ENCODE peak calls at places on chromosomes 4 and X, in six cellular contexts. G, V, U, D, K and P are unnamed samples.

GRCh38 chr4:139455187-139455586 is 1.3 kb downstream of the RAB33B start:
- DNase-seq in G (no peak), V (no peak), U (no peak), D (no peak), K (no peak), P (peak)

GRCh38 chrX:23383411-23383810 is 48.8 kb downstream of the PTCHD1 start:
- DNase-seq in G (no peak), V (peak), U (peak), D (no peak), K (no peak), P (no peak)

GRCh38 chrX:39955621-39956020 is 142.1 kb downstream of the BCOR start:
- DNase-seq in G (no peak), V (no peak), U (no peak), D (no peak), K (no peak), P (peak)

GRCh38 chr4:52982246-52982950 is 120.3 kb downstream of the RASL11B start:
- DNase-seq in G (no peak), V (peak), U (peak), D (peak), K (no peak), P (peak)

GRCh38 chr4:159071178-159071968 is 31.5 kb upstream of the RAPGEF2 start:
- DNase-seq in G (peak), V (peak), U (peak), D (no peak), K (peak), P (peak)

GRCh38 chr4:4712800-4713528 is 146.5 kb upstream of the MSX1 start:
- DNase-seq in G (no peak), V (peak), U (no peak), D (no peak), K (no peak), P (peak)

GRCh38 chr4:73528171-73528570 is 46.6 kb downstream of the AFM start:
- DNase-seq in G (no peak), V (no peak), U (no peak), D (no peak), K (no peak), P (no peak)

GRCh38 chrX:110315541-110315940 is 2.3 kb downstream of the AMMECR1 start:
- DNase-seq in G (no peak), V (no peak), U (no peak), D (no peak), K (no peak), P (no peak)

GRCh38 chrX:44183329-44183728 is 160.1 kb downstream of the EFHC2 start:
- DNase-seq in G (no peak), V (no peak), U (no peak), D (no peak), K (no peak), P (no peak)

GRCh38 chr4:52780206-52780605 is 29.0 kb upstream of the ERVMER34-1 start:
- DNase-seq in G (no peak), V (no peak), U (peak), D (no peak), K (no peak), P (no peak)

GRCh38 chrX:153635788-153636668 is 11.0 kb upstream of the DUSP9 start:
- DNase-seq in G (peak), V (peak), U (no peak), D (no peak), K (peak), P (peak)

GRCh38 chrX:24282381-24283121 is 31.3 kb downstream of the SUPT20HL2 start:
- DNase-seq in G (no peak), V (peak), U (peak), D (no peak), K (no peak), P (no peak)

GRCh38 chrX:19514791-19515614 is at the start of gene MAP3K15:
- DNase-seq in G (peak), V (peak), U (no peak), D (no peak), K (no peak), P (peak)

GRCh38 chr4:136357556-136357955 is 1174.7 kb downstream of the PCDH18 start:
- DNase-seq in G (no peak), V (no peak), U (no peak), D (no peak), K (no peak), P (no peak)

GRCh38 chr4:113094802-113095201 is 45.3 kb downstream of the ANK2 start:
- DNase-seq in G (no peak), V (peak), U (no peak), D (no peak), K (no peak), P (peak)

GRCh38 chr4:176638992-176639391 is 153.7 kb downstream of the VEGFC start:
- DNase-seq in G (no peak), V (peak), U (peak), D (no peak), K (no peak), P (no peak)

GRCh38 chrX:52923781-52924241 is 26.7 kb downstream of the FAM156B start:
- DNase-seq in G (no peak), V (peak), U (peak), D (no peak), K (no peak), P (no peak)

GRCh38 chr4:124483043-124483906 is 229.3 kb downstream of the ANKRD50 start:
- DNase-seq in G (peak), V (peak), U (peak), D (peak), K (no peak), P (peak)

GRCh38 chr4:180465364-180465763 is 1777.8 kb upstream of the TENM3 start:
- DNase-seq in G (no peak), V (no peak), U (no peak), D (no peak), K (no peak), P (no peak)

GRCh38 chr4:127667772-127668171 is 35.0 kb downstream of the INTU start:
- DNase-seq in G (no peak), V (no peak), U (no peak), D (no peak), K (no peak), P (no peak)

GRCh38 chr4:188127157-188127874 is 11.9 kb upstream of the TRIML1 start:
- DNase-seq in G (no peak), V (peak), U (peak), D (no peak), K (no peak), P (peak)

GRCh38 chr4:74021617-74022016 is 16.9 kb downstream of the CXCL3 start:
- DNase-seq in G (no peak), V (no peak), U (no peak), D (no peak), K (no peak), P (no peak)

GRCh38 chr4:150139297-150139696 is 61.1 kb downstream of the DCLK2 start:
- DNase-seq in G (no peak), V (no peak), U (no peak), D (no peak), K (no peak), P (no peak)
- H3K23ac ChIP-seq in G (no peak), V (no peak), U (peak), D (no peak), K (no peak), P (no peak)

GRCh38 chrX:78957768-78958130 is 12.6 kb downstream of the P2RY10 start:
- DNase-seq in G (no peak), V (no peak), U (no peak), D (no peak), K (no peak), P (no peak)

GRCh38 chrX:78958419-78959116 is 13.4 kb downstream of the P2RY10 start:
- DNase-seq in G (no peak), V (no peak), U (no peak), D (no peak), K (no peak), P (peak)

GRCh38 chrX:78960888-78961287 is 15.7 kb downstream of the P2RY10 start:
- DNase-seq in G (no peak), V (no peak), U (no peak), D (no peak), K (no peak), P (no peak)

DNA sequence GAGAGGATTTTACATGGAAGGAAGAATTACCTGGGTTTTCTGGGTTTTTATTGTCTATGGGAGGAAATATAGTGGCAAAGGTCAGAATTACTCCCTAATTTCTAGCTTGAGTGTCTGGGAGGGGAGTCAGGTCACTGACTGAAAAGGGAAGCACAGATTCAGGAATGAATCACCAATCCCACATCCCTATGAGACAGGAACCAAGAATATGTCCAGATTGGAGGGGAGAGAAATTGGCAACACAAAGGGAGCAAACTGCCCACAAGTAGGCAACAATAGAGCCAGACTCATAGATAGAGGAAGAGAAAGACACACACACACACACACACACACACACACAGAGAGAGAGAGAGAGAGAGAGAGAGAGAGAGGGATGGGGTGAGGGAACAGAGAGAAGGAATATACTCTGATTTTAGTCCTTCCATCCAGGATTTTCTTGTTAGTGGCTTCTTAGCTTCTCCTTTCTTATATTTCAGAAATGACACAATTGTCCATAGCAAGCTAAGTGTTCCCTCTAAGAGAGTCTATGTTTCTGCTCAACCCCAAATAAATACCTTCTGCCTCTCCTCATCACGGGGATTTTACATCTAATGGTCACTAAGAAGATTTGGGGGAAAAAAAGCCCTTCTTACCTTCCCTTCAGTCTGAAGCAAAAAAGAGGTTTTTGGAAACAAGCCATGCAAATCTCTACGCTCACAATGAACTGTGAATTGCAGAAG is 12.0 kb downstream of the P2RY10 start:
- DNase-seq in G (no peak), V (no peak), U (no peak), D (no peak), K (no peak), P (no peak)
- H2BK15ac ChIP-seq in G (no peak), V (no peak), U (no peak), D (no peak), K (no peak), P (no peak)

GRCh38 chr4:6534050-6534449 is 40.9 kb upstream of the MAN2B2 start:
- DNase-seq in G (no peak), V (no peak), U (no peak), D (no peak), K (no peak), P (no peak)
- H3K23ac ChIP-seq in G (no peak), V (no peak), U (no peak), D (peak), K (no peak), P (no peak)

GRCh38 chr4:119942806-119943205 is 123.8 kb downstream of the MAD2L1 start:
- DNase-seq in G (no peak), V (peak), U (peak), D (no peak), K (no peak), P (no peak)
- H2BK15ac ChIP-seq in G (no peak), V (no peak), U (no peak), D (no peak), K (no peak), P (no peak)

DNA sequence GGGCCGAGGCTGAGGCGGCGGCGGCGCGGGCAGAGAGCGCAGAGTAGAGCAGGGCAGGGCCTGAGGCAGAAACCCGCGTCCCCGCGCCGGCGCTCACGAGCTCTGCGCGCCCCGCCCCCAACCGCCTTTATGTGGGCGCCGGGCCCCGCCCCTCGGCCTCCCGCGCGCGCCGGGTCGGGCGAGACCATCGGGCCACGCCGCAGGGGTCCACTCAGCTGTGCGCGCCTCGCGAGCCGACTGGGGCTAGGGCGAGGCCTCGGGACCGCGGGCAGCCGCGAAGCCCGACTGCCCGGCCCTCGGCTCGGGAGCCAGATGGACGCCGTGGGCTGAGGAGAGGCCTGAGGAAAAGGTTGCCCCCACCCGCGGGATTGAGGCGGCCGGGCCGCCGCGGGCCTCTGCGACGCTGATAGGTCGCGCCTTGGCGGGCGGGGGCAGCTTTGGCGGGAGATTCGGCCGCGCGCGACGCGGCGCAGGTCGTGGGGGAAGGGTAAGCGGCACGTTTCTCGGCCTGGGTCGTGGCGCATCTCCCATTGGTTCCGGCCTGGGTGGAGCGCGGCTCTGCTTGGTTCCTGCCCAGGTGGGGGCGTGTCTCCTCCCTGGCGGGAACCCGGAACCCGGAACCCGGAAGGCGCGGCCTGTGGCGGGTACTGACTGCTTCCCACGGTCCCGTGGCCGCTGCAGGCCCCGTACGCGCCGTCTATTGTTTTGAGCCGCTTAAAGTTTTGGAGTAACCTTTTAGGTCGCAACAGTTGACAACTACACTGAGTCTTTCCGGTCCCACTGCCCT is at the start of gene SLBP:
- DNase-seq in G (peak), V (peak), U (peak), D (peak), K (peak), P (peak)
- H3K23ac ChIP-seq in G (no peak), V (peak), U (peak), D (peak), K (no peak), P (peak)

GRCh38 chrX:149682956-149683947 is 28.6 kb upstream of the MAGEA11 start:
- DNase-seq in G (no peak), V (no peak), U (no peak), D (no peak), K (no peak), P (peak)
- H2BK15ac ChIP-seq in G (no peak), V (no peak), U (no peak), D (no peak), K (no peak), P (no peak)

DNA sequence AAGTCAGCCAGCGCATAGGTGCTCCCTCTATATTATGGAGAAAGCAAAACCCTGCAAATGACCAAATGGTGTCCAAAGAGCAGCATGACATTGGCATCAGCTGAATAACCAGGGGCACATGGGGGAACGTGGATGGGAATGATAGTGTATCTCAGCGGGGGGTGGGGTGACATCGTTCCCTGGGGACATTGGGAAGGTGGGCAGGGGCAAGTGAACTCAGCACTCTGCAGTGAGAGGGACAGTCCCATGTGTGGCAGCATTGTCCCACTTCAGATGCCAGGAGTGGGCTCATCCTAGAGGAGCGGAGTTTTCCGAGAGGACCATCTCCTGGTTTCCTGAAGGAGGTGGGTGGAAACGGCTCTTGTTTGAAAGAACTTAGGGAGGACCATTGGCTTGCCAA is 64.8 kb downstream of the NELFA start:
- DNase-seq in G (no peak), V (no peak), U (no peak), D (no peak), K (no peak), P (peak)
- H3K23ac ChIP-seq in G (no peak), V (no peak), U (no peak), D (no peak), K (no peak), P (no peak)

GRCh38 chrX:114800719-114801118 is 216.7 kb downstream of the IL13RA2 start:
- DNase-seq in G (no peak), V (peak), U (peak), D (no peak), K (no peak), P (no peak)

GRCh38 chrX:114797494-114797893 is 213.6 kb downstream of the HTR2C start:
- DNase-seq in G (no peak), V (no peak), U (no peak), D (no peak), K (no peak), P (no peak)

GRCh38 chrX:114798902-114799301 is 215.0 kb downstream of the HTR2C start:
- DNase-seq in G (no peak), V (peak), U (no peak), D (no peak), K (no peak), P (no peak)
- H2BK15ac ChIP-seq in G (no peak), V (no peak), U (no peak), D (no peak), K (no peak), P (no peak)

GRCh38 chrX:49762175-49762704 is 66.5 kb upstream of the PAGE1 start:
- DNase-seq in G (no peak), V (no peak), U (no peak), D (no peak), K (no peak), P (peak)

GRCh38 chrX:49767231-49767630 is 61.9 kb upstream of the PAGE4 start:
- DNase-seq in G (no peak), V (no peak), U (no peak), D (no peak), K (no peak), P (no peak)

GRCh38 chrX:49760288-49760885 is 64.6 kb upstream of the PAGE1 start:
- DNase-seq in G (no peak), V (no peak), U (no peak), D (no peak), K (no peak), P (no peak)

GRCh38 chrX:49756692-49757091 is 60.9 kb upstream of the PAGE1 start:
- DNase-seq in G (no peak), V (no peak), U (no peak), D (no peak), K (no peak), P (peak)

GRCh38 chrX:49761481-49761880 is 65.7 kb upstream of the PAGE1 start:
- DNase-seq in G (no peak), V (peak), U (peak), D (peak), K (no peak), P (peak)
- H3K23ac ChIP-seq in G (no peak), V (no peak), U (no peak), D (no peak), K (no peak), P (no peak)

DNA sequence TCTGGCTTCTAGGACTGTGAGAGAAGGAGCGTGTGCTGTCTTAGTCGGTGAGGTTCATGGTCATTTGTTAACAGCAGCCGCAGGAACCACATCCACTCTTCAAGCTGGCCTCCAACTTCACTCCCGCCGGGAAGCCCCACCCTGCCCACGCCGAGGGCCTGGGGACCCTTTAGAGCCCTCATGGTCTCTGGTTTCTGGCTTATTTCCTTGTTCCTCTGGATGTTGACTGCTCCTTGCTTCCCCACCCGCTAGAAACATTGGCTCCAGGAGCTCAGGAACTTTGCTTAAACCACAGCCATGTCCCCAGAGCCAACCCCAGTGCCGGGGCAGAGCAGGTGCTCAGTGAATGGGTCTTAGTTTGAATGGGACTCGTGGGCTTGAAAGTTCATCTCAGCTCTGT is 40.8 kb downstream of the HTRA3 start:
- DNase-seq in G (no peak), V (no peak), U (no peak), D (no peak), K (no peak), P (no peak)
- H2BK15ac ChIP-seq in G (no peak), V (no peak), U (no peak), D (no peak), K (no peak), P (no peak)